ENCODE peak calls at places on chromosomes 4 and X, in six cellular contexts. C is naive thymus-derived CD4-positive, alpha-beta T cell; W is cerebellar cortex; H is midbrain; G is globus pallidus; R is sciatic nerve. N is an unnamed sample.

GRCh38 chr4:158253350-158253980 is 43.2 kb downstream of the TMEM144 start:
- DNase-seq in C (peak), W (peak), H (peak), G (peak), R (peak), N (peak)

GRCh38 chr4:135243960-135244561 is 1042.5 kb upstream of the PABPC4L start:
- DNase-seq in C (no peak), W (peak), H (no peak), G (no peak), R (no peak), N (no peak)

GRCh38 chr4:34148322-34148908 is 2095.9 kb downstream of the ARAP2 start:
- DNase-seq in C (no peak), W (no peak), H (no peak), G (no peak), R (no peak), N (no peak)

GRCh38 chr4:165763640-165764039 is 109.4 kb upstream of the TLL1 start:
- DNase-seq in C (no peak), W (no peak), H (no peak), G (no peak), R (no peak), N (no peak)

GRCh38 chrX:37380920-37381319 is 31.8 kb downstream of the PRRG1 start:
- DNase-seq in C (no peak), W (no peak), H (no peak), G (no peak), R (no peak), N (no peak)

GRCh38 chr4:100547541-100548208 is 29.9 kb upstream of the EMCN start:
- DNase-seq in C (no peak), W (no peak), H (no peak), G (no peak), R (no peak), N (no peak)

GRCh38 chr4:98374643-98375042 is 113.5 kb downstream of the RAP1GDS1 start:
- DNase-seq in C (no peak), W (no peak), H (no peak), G (peak), R (no peak), N (no peak)

GRCh38 chrX:108735680-108736508 is 469 bp downstream of the IRS4 start:
- DNase-seq in C (no peak), W (no peak), H (no peak), G (no peak), R (no peak), N (no peak)

GRCh38 chrX:11187001-11187400 is 75.9 kb downstream of the HCCS start:
- DNase-seq in C (no peak), W (no peak), H (no peak), G (no peak), R (no peak), N (no peak)

GRCh38 chr4:48602222-48602621 is 112.2 kb downstream of the ZAR1 start:
- DNase-seq in C (no peak), W (no peak), H (no peak), G (no peak), R (no peak), N (no peak)

GRCh38 chr4:129064717-129065116 is 28.6 kb downstream of the SCLT1 start:
- DNase-seq in C (no peak), W (no peak), H (no peak), G (no peak), R (no peak), N (no peak)

GRCh38 chr4:74619931-74620702 is 174.2 kb downstream of the BTC start:
- DNase-seq in C (no peak), W (no peak), H (no peak), G (no peak), R (no peak), N (no peak)

GRCh38 chrX:2499507-2499906 is 1.3 kb downstream of the DHRSX start:
- DNase-seq in C (no peak), W (no peak), H (no peak), G (no peak), R (peak), N (no peak)

GRCh38 chrX:55489315-55490009 is at the start of gene USP51:
- DNase-seq in C (no peak), W (peak), H (peak), G (peak), R (peak), N (peak)

GRCh38 chrX:151552721-151553120 is 10.8 kb upstream of the PASD1 start:
- DNase-seq in C (no peak), W (no peak), H (no peak), G (no peak), R (no peak), N (no peak)

GRCh38 chr4:81369898-81370297 is 101.8 kb downstream of the RASGEF1B start:
- DNase-seq in C (no peak), W (no peak), H (no peak), G (no peak), R (no peak), N (no peak)

GRCh38 chrX:154353172-154353843 is 21.1 kb downstream of the FLNA start:
- DNase-seq in C (no peak), W (no peak), H (no peak), G (no peak), R (no peak), N (no peak)

GRCh38 chrX:24647257-24648058 is at the start of gene PCYT1B:
- DNase-seq in C (peak), W (peak), H (peak), G (peak), R (peak), N (peak)

GRCh38 chrX:22534643-22535042 is 261.9 kb downstream of the CBLL2 start:
- DNase-seq in C (no peak), W (no peak), H (no peak), G (no peak), R (no peak), N (no peak)

GRCh38 chr4:167233523-167234387 is 539 bp downstream of the SPOCK3 start:
- DNase-seq in C (no peak), W (no peak), H (peak), G (peak), R (no peak), N (peak)

GRCh38 chr4:188158336-188158735 is 19.1 kb downstream of the TRIML1 start:
- DNase-seq in C (no peak), W (no peak), H (no peak), G (no peak), R (no peak), N (no peak)

GRCh38 chr4:83115656-83116285 is 1.2 kb upstream of the PLAC8 start:
- DNase-seq in C (no peak), W (no peak), H (no peak), G (no peak), R (no peak), N (no peak)

GRCh38 chr4:80125252-80126177 is 52.5 kb upstream of the ANTXR2 start:
- DNase-seq in C (peak), W (peak), H (no peak), G (peak), R (no peak), N (peak)

GRCh38 chr4:74205046-74205445 is 47.1 kb downstream of the MTHFD2L start:
- DNase-seq in C (no peak), W (no peak), H (no peak), G (no peak), R (no peak), N (no peak)

GRCh38 chr4:89064848-89065247 is 7.9 kb upstream of the FAM13A start:
- DNase-seq in C (no peak), W (no peak), H (no peak), G (no peak), R (no peak), N (no peak)

GRCh38 chrX:51336584-51336983 is 4.0 kb downstream of the NUDT10 start:
- DNase-seq in C (peak), W (peak), H (peak), G (peak), R (no peak), N (peak)

GRCh38 chr4:159425749-159426376 is 323.0 kb downstream of the RAPGEF2 start:
- DNase-seq in C (no peak), W (no peak), H (no peak), G (no peak), R (no peak), N (no peak)

GRCh38 chr4:155552180-155552579 is 114.5 kb upstream of the GUCY1A1 start:
- DNase-seq in C (no peak), W (no peak), H (no peak), G (no peak), R (no peak), N (no peak)

N was measured in GM12865.